ENCODE peak calls at places on chromosomes 12 and 14, in eight cellular contexts. D, Z, F, U, G, H, V and L are unnamed samples.

GRCh38 chr12:76529226-76529918 is 30.2 kb downstream of the OSBPL8 start:
- DNase-seq in U (no peak), F (no peak), D (no peak), Z (no peak), H (no peak), V (no peak), G (no peak), L (no peak)

GRCh38 chr12:94941440-94941862 is 62.0 kb downstream of the NDUFA12 start:
- DNase-seq in D (no peak), U (peak), F (peak), V (peak), G (peak), H (no peak), Z (peak), L (peak)

GRCh38 chr12:13126494-13126893 is 23.0 kb upstream of the GSG1 start:
- DNase-seq in Z (no peak), F (no peak), V (no peak), D (no peak), H (no peak), U (no peak), G (no peak), L (no peak)

GRCh38 chr14:90519262-90519920 is 122.6 kb downstream of the CALM1 start:
- DNase-seq in F (no peak), H (no peak), G (no peak), Z (no peak), V (peak), D (peak), U (no peak), L (no peak)

GRCh38 chr12:51082561-51083139 is 746 bp downstream of the CSRNP2 start:
- DNase-seq in U (peak), V (no peak), H (no peak), Z (peak), D (peak), G (no peak), F (no peak), L (no peak)

GRCh38 chr14:104656014-104656714 is 33.3 kb upstream of the INF2 start:
- DNase-seq in H (no peak), F (no peak), V (peak), D (no peak), G (no peak), U (no peak), Z (no peak), L (no peak)

GRCh38 chr12:109738209-109738608 is 24.6 kb downstream of the FAM222A start:
- DNase-seq in G (no peak), U (no peak), H (no peak), F (no peak), D (no peak), Z (no peak), V (peak), L (no peak)

GRCh38 chr14:75280831-75281690 is 2.4 kb downstream of the FOS start:
- DNase-seq in H (no peak), D (no peak), Z (no peak), U (no peak), G (no peak), V (no peak), F (peak), L (no peak)

GRCh38 chr14:76348898-76349297 is 27.0 kb upstream of the ESRRB start:
- DNase-seq in Z (peak), D (peak), F (no peak), U (peak), H (no peak), V (no peak), G (peak), L (no peak)

GRCh38 chr12:3534511-3534910 is 43.5 kb downstream of the PRMT8 start:
- DNase-seq in V (no peak), D (peak), F (no peak), Z (no peak), H (no peak), U (no peak), G (no peak), L (no peak)

GRCh38 chr12:116559080-116559329 is 176 bp upstream of the MAP1LC3B2 start:
- DNase-seq in U (no peak), D (no peak), Z (no peak), F (no peak), H (no peak), V (no peak), G (no peak), L (no peak)

GRCh38 chr12:116558280-116559079 is 701 bp upstream of the MAP1LC3B2 start:
- DNase-seq in G (no peak), V (no peak), F (no peak), Z (no peak), U (no peak), D (no peak), H (no peak), L (no peak)

GRCh38 chr12:116561181-116561821 is 2.1 kb downstream of the MAP1LC3B2 start:
- DNase-seq in F (no peak), U (no peak), Z (no peak), H (no peak), G (no peak), D (no peak), V (no peak), L (no peak)

GRCh38 chr12:116556964-116557706 is 2.0 kb upstream of the MAP1LC3B2 start:
- DNase-seq in G (no peak), D (no peak), H (no peak), V (no peak), Z (no peak), F (no peak), U (no peak), L (no peak)

DNA sequence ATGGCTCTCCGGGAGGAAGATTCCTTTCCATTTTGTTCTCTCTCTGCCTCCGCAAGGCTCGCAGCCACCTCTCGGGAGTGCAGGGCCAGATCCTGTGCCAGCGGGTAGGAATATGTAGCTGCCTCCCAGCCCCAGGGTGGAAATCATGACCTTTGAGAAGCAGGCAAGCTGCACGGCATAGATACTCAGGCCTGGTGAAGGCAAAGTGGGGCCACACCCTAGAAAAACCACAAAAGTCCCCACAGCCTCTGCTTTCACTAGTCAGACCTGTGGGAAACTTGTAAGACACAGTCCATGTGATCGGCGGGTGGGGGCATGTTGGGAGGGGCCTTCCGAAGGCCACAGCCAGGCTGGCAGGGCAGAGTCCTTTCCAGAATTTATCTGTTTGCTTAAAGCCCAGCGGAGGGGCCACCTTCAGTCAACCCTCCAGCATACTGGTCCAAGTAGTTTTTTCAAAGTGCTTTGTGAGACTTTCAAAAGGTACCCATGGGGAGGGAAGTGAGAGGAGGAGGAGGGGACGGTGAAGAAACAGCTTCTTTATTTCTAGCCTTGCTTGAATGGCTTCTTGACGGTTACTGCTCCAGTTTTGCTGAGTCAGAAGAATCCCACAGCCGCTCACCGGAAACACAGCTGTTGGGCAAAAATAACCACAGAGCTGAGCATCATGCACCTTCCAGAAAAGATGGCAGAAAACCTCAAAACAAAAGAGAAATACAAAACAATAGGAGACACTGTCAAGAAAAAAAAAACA is at the start of gene MAP1LC3B2:
- DNase-seq in Z (peak), U (peak), V (peak), G (no peak), H (peak), D (peak), F (peak), L (peak)
- H3K27ac ChIP-seq in Z (peak), U (no peak), V (no peak), G (no peak), H (peak), D (no peak), F (peak), L (peak)

DNA sequence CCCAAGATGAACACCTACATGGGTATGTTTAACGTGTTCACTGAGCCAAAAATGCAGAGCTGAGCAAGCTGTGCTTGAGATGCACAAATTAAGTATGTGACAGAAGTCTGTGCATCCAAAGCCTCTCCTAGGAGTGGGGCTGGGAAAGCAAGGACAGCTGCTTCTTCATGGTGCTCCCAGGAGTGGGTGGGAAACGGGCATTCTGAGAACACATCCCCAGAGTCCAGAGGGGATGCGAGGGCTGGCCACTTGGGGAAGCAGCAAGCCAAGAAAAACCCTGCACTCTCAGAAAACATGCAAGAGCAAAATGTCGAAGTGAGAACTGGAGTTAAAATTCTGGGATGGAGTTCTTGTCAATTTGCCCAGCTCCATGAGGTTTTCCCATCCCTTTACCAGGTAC is 414.3 kb downstream of the BCAT1 start:
- DNase-seq in V (peak), F (no peak), D (no peak), U (no peak), H (no peak), G (peak), Z (no peak), L (no peak)
- H3K27ac ChIP-seq in V (peak), F (peak), D (no peak), U (peak), H (no peak), G (no peak), Z (no peak), L (no peak)

GRCh38 chr12:29072631-29073030 is 76.4 kb upstream of the FAR2 start:
- DNase-seq in H (no peak), U (no peak), D (no peak), Z (peak), V (no peak), G (no peak), F (peak), L (peak)
- H3K27ac ChIP-seq in H (no peak), U (no peak), D (no peak), Z (peak), V (no peak), G (no peak), F (no peak), L (peak)

GRCh38 chr14:21108791-21109190 is 7.9 kb downstream of the TMEM253 start:
- DNase-seq in D (no peak), Z (no peak), U (no peak), H (no peak), V (no peak), G (no peak), F (no peak), L (no peak)

GRCh38 chr14:21106506-21107359 is 5.9 kb downstream of the TMEM253 start:
- DNase-seq in D (peak), Z (peak), F (peak), G (peak), V (peak), U (peak), H (peak), L (no peak)

GRCh38 chr14:21106191-21106505 is 5.3 kb downstream of the TMEM253 start:
- DNase-seq in U (no peak), H (no peak), D (no peak), V (no peak), Z (no peak), G (no peak), F (no peak), L (no peak)

GRCh38 chr14:21109377-21110260 is 8.8 kb downstream of the TMEM253 start:
- DNase-seq in V (no peak), D (no peak), F (no peak), H (no peak), G (no peak), Z (peak), U (no peak), L (no peak)

GRCh38 chr14:21107360-21107781 is 6.5 kb downstream of the TMEM253 start:
- DNase-seq in D (no peak), U (no peak), Z (peak), V (no peak), H (no peak), G (no peak), F (no peak), L (no peak)
- H3K27ac ChIP-seq in D (no peak), U (peak), Z (peak), V (no peak), H (no peak), G (peak), F (peak), L (peak)

DNA sequence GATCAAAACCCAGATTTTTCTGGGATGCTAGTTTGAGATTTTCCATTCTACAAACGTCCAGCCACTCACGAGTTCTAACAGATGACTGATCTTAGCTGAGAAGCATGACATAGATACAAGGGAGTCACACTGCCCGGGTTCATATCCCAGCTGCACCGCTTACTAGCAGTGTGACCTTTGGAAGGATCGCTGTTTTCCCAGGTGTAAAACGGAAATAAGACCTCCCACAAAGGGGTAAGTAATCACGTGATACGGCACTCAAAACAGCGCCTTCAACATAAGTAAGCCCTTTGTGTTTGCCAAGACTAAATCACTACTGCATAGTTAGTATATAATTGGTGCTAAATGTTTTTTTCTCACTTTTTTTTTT is 624 bp upstream of the PWP1 start:
- DNase-seq in D (no peak), H (no peak), Z (peak), F (peak), U (no peak), G (no peak), V (no peak), L (no peak)
- H3K27ac ChIP-seq in D (peak), H (peak), Z (peak), F (peak), U (peak), G (peak), V (no peak), L (peak)

DNA sequence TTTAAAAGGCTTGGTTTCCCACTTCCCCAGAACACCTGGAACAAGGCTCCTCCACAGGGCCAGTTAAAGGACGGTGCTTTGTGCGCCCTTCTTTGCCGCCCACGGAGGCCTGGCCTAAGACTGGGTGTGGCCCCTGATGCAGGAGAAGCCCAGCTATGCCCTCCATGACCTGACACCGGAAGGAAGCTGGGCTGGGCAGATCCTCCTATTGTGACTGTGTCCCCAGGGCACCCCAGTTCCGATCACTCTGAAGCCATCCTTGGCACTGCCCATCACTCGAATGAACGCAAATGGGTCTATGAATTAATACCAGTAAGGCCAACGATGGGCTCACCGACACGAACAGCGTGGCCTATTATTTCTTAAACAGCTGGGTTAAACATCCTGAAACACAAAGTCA is 42.6 kb downstream of the FBXO21 start:
- DNase-seq in D (no peak), Z (no peak), U (no peak), H (no peak), G (no peak), F (no peak), V (no peak), L (no peak)
- H3K27ac ChIP-seq in D (no peak), Z (no peak), U (no peak), H (no peak), G (no peak), F (no peak), V (no peak), L (no peak)